ENCODE peak calls at places on chromosomes 4 and X, in ten cellular contexts. J is SK-N-SH, L is sigmoid colon, I is HepG2, Y is K562, E is GM12878, F is suprapubic skin, N is upper lobe of left lung, O is H1, U is transverse colon. C is an unnamed sample.

GRCh38 chr4:9765091-9765490 is 16.3 kb upstream of the DRD5 start:
- DNase-seq in I (peak; percentile 15), E (no peak), F (no peak), J (peak; percentile 23), L (no peak), U (peak; percentile 44), O (no peak), Y (peak; percentile 9), N (peak; percentile 28), C (peak; percentile 39)

GRCh38 chr4:3310301-3311094 is 17.7 kb downstream of the RGS12 start:
- DNase-seq in N (no peak), J (no peak), Y (no peak), O (no peak), U (no peak), F (no peak), E (no peak), L (no peak), I (no peak), C (peak; percentile 24)

GRCh38 chrX:24093746-24094145 is 39.0 kb downstream of the EIF2S3 start:
- DNase-seq in I (no peak), U (no peak), L (no peak), E (no peak), N (no peak), J (no peak), O (no peak), F (no peak), Y (no peak), C (no peak)

GRCh38 chr4:55033296-55033695 is 92.1 kb downstream of the KDR start:
- DNase-seq in I (no peak), U (no peak), F (no peak), Y (no peak), J (no peak), N (no peak), L (no peak), E (no peak), O (no peak), C (no peak)

GRCh38 chr4:1416051-1416947 is 10.1 kb upstream of the NKX1-1 start:
- DNase-seq in I (no peak), N (no peak), Y (no peak), F (peak; percentile 73), U (no peak), J (peak; percentile 41), L (peak; percentile 40), E (no peak), O (no peak), C (peak; percentile 21)

GRCh38 chr4:145881991-145882390 is 56.6 kb downstream of the ZNF827 start:
- DNase-seq in J (no peak), I (no peak), U (peak; percentile 85), L (no peak), N (peak; percentile 84), F (no peak), Y (no peak), E (no peak), O (no peak), C (peak; percentile 88)

GRCh38 chr4:2320746-2321145 is 58.8 kb upstream of the MXD4 start:
- DNase-seq in L (no peak), N (peak; percentile 15), O (no peak), J (no peak), E (no peak), U (no peak), F (peak; percentile 62), Y (no peak), I (no peak), C (peak; percentile 17)

GRCh38 chr4:25953740-25954139 is 39.7 kb downstream of the SMIM20 start:
- DNase-seq in O (no peak), I (peak; percentile 21), J (no peak), Y (no peak), U (no peak), L (no peak), E (no peak), N (no peak), F (no peak), C (peak; percentile 27)

GRCh38 chr4:114728426-114728825 is 129.8 kb downstream of the UGT8 start:
- DNase-seq in O (no peak), I (no peak), U (no peak), Y (no peak), J (no peak), L (no peak), E (no peak), F (no peak), N (no peak), C (no peak)

GRCh38 chr4:1053080-1053661 is 41.7 kb downstream of the FGFRL1 start:
- DNase-seq in N (no peak), I (no peak), O (no peak), L (peak; percentile 56), J (peak; percentile 23), E (no peak), F (peak; percentile 77), U (no peak), Y (no peak), C (peak; percentile 24)

GRCh38 chr4:127832585-127832984 is 48.1 kb upstream of the PLK4 start:
- DNase-seq in N (no peak), E (peak; percentile 41), O (no peak), F (no peak), U (no peak), I (no peak), Y (no peak), L (no peak), J (no peak), C (no peak)

GRCh38 chr4:74545488-74545887 is 100.6 kb downstream of the AREG start:
- DNase-seq in N (peak; percentile 71), O (no peak), I (no peak), J (no peak), U (no peak), Y (no peak), L (no peak), F (no peak), E (no peak), C (peak; percentile 26)
- TF ChIP-seq POLR2AphosphoS5 in N (peak; percentile 11), O (no peak), I (no peak), J (no peak), U (no peak), Y (no peak), L (no peak), F (no peak), E (no peak), C (no peak)

DNA sequence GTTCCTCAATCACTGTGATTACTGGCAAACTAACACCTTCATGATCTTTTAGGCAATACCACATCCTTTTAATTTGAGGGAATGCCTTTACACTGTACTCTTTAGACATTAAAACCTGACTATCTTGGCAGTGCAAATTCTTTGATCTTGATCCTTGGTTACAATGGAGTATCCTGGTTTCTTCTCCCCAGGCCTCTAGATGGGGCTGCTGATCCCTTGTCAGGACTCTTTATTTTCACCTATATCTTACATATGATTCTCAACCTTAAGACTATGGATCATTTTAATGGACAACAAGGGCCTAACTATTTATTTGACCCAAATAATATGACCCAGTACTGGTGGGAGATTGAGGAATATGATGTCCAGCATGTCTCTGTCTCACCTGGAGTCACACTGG is 1005.5 kb upstream of the INTU start:
- DNase-seq in N (no peak), O (no peak), E (no peak), I (no peak), J (peak; percentile 6), Y (peak; percentile 49), L (no peak), U (no peak), F (no peak), C (no peak)
- H3K4me1 ChIP-seq in N (no peaks in the 10 kb centered on the region), O (no peaks in the 10 kb centered on the region), E (no peaks in the 10 kb centered on the region), I (no peaks in the 10 kb centered on the region), J (no peaks in the 10 kb centered on the region), Y (no peaks in the 10 kb centered on the region), L (no peaks in the 10 kb centered on the region), U (no peaks in the 10 kb centered on the region), F (no peaks in the 10 kb centered on the region), C (no peaks in the 10 kb centered on the region)

GRCh38 chrX:154396948-154397887 is 959 bp upstream of the RPL10 start:
- DNase-seq in O (no peak), U (peak; percentile 83), I (peak; percentile 40), Y (peak; percentile 81), N (peak; percentile 75), E (no peak), F (peak; percentile 85), L (peak; percentile 90), J (peak; percentile 79), C (peak; percentile 73)
- TF ChIP-seq EP300 in O (no peak), U (no peak), I (no peak), Y (no peak), N (no peak), E (no peak), F (no peak), L (no peak), J (no peak), C (no peak)

GRCh38 chrX:132218100-132218807 is 993 bp downstream of the RAP2C start:
- DNase-seq in E (peak; percentile 45), O (peak; percentile 49), F (peak; percentile 84), J (peak; percentile 93), Y (peak; percentile 91), I (peak; percentile 73), N (peak; percentile 80), L (peak; percentile 91), U (peak; percentile 87), C (peak; percentile 81)
- TF ChIP-seq POLR2AphosphoS5 in E (no peak), O (peak; percentile 33), F (no peak), J (peak; percentile 71), Y (no peak), I (peak; percentile 32), N (peak; percentile 35), L (peak; percentile 75), U (peak; percentile 73), C (peak; percentile 80)

GRCh38 chr4:87121332-87122065 is 98.9 kb downstream of the KLHL8 start:
- DNase-seq in E (no peak), L (no peak), I (no peak), F (no peak), J (no peak), U (no peak), O (no peak), N (no peak), Y (no peak), C (no peak)

GRCh38 chr4:87122252-87122651 is 98.2 kb downstream of the KLHL8 start:
- DNase-seq in Y (no peak), U (no peak), N (peak; percentile 73), F (no peak), J (no peak), I (no peak), E (no peak), O (no peak), L (peak; percentile 80), C (no peak)

GRCh38 chr4:87119965-87120364 is 100.5 kb downstream of the KLHL8 start:
- DNase-seq in I (no peak), N (no peak), U (no peak), E (peak; percentile 19), L (no peak), J (no peak), Y (no peak), F (no peak), O (no peak), C (no peak)

GRCh38 chr4:87118826-87119225 is 101.6 kb downstream of the KLHL8 start:
- DNase-seq in E (no peak), O (no peak), L (no peak), N (no peak), I (no peak), U (no peak), J (peak; percentile 31), F (no peak), Y (peak; percentile 37), C (no peak)

DNA sequence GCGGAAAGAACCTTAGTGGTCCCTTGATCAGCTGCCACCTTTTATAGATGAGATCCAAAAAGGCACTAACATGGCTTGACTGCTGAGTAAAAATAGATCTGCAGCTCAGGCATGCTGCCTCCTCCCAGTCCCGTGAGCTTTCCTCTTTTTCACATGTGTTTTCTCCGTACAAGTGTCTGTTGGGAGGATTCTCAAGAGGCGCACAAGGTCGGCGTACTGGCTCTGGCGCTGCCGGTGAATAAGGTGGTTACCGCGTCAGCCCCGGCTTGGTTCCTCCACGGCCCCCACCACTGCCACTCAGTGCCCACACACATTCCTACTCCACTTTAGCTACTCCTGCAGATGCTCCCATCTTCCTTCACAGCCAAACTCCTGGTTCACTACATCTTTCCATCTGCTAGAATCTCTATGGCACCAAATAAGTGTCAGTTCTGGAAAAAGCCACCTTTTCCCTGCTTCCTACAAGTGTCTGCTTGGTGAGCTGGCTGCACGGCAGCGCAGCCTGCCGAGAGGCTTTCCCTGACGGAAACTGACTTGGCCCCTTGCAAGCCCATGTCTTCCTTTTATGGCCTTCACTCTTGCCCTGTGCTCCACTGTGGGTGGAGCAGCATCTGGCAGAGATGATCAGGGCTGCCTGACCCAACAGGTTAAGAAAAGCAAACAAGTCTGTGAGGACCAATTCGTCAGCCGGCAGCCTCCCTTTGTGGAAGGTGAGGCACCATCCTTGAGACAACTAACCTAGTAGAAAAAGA is 99.8 kb downstream of the KLHL8 start:
- DNase-seq in J (no peak), I (peak; percentile 47), F (no peak), Y (no peak), E (no peak), L (peak; percentile 88), U (peak; percentile 69), N (peak; percentile 79), O (no peak), C (no peak)
- H3K4me1 ChIP-seq in J (peaks cover 3% of the 10 kb centered on the region), I (peaks cover 34% of the 10 kb centered on the region), F (peaks cover 45% of the 10 kb centered on the region), Y (no peaks in the 10 kb centered on the region), E (no peaks in the 10 kb centered on the region), L (no peaks in the 10 kb centered on the region), U (peaks cover 21% of the 10 kb centered on the region), N (peaks cover 14% of the 10 kb centered on the region), O (peaks cover 2% of the 10 kb centered on the region), C (peaks cover 70% of the 10 kb centered on the region)